ENCODE peak calls at places on chromosomes 5 and 9, in six cellular contexts. W, C, V, B, D and P are unnamed samples.

GRCh38 chr5:171336486-171337206 is 27.6 kb downstream of the TLX3 start:
- DNase-seq in W (peak; percentile 70), V (no peak), B (peak; percentile 67), C (peak; percentile 20), D (peak; percentile 64), P (peak; percentile 57)

GRCh38 chr5:74272019-74272775 is 368.3 kb downstream of the ENC1 start:
- DNase-seq in B (no peak), C (no peak), W (peak; percentile 11), D (peak; percentile 31), V (no peak), P (no peak)

GRCh38 chr5:25568989-25569625 is 924.3 kb upstream of the CDH10 start:
- DNase-seq in B (no peak), W (no peak), V (no peak), C (no peak), D (no peak), P (no peak)

GRCh38 chr5:132475531-132475930 is 15.0 kb downstream of the IRF1 start:
- DNase-seq in D (no peak), W (no peak), B (no peak), V (peak; percentile 31), C (peak; percentile 14), P (no peak)

GRCh38 chr5:43225649-43226245 is 33.7 kb downstream of the NIM1K start:
- DNase-seq in D (no peak), B (no peak), V (no peak), C (no peak), W (no peak), P (no peak)

GRCh38 chr5:143083006-143083405 is 312.8 kb downstream of the ARHGAP26 start:
- DNase-seq in W (no peak), V (no peak), B (no peak), D (no peak), C (no peak), P (no peak)

GRCh38 chr5:3512291-3512690 is 83.3 kb upstream of the IRX1 start:
- DNase-seq in C (no peak), V (no peak), D (no peak), B (no peak), W (no peak), P (no peak)

GRCh38 chr9:32723801-32724200 is 59.5 kb upstream of the TMEM215 start:
- DNase-seq in W (no peak), V (no peak), B (no peak), D (no peak), C (no peak), P (no peak)

GRCh38 chr9:78678901-78679300 is 382.0 kb downstream of the PSAT1 start:
- DNase-seq in V (no peak), W (no peak), D (no peak), C (no peak), B (no peak), P (no peak)

GRCh38 chr5:112533315-112533867 is 114.3 kb upstream of the EPB41L4A start:
- DNase-seq in C (no peak), B (no peak), V (no peak), D (no peak), W (peak; percentile 75), P (no peak)

GRCh38 chr9:90271707-90272106 is 370.9 kb downstream of the DIRAS2 start:
- DNase-seq in W (no peak), V (no peak), C (no peak), B (no peak), D (no peak), P (no peak)

GRCh38 chr9:136340356-136341041 is 13.2 kb downstream of the GPSM1 start:
- DNase-seq in W (no peak), C (no peak), B (no peak), V (no peak), D (no peak), P (no peak)

GRCh38 chr9:136337416-136338395 is 10.4 kb downstream of the GPSM1 start:
- DNase-seq in D (no peak), C (no peak), W (no peak), V (no peak), B (no peak), P (no peak)

GRCh38 chr9:136339958-136340310 is 12.6 kb downstream of the GPSM1 start:
- DNase-seq in V (no peak), C (no peak), D (no peak), W (no peak), B (no peak), P (no peak)

GRCh38 chr9:136338511-136338910 is 11.2 kb downstream of the GPSM1 start:
- DNase-seq in C (no peak), D (no peak), V (no peak), W (no peak), B (no peak), P (no peak)

DNA sequence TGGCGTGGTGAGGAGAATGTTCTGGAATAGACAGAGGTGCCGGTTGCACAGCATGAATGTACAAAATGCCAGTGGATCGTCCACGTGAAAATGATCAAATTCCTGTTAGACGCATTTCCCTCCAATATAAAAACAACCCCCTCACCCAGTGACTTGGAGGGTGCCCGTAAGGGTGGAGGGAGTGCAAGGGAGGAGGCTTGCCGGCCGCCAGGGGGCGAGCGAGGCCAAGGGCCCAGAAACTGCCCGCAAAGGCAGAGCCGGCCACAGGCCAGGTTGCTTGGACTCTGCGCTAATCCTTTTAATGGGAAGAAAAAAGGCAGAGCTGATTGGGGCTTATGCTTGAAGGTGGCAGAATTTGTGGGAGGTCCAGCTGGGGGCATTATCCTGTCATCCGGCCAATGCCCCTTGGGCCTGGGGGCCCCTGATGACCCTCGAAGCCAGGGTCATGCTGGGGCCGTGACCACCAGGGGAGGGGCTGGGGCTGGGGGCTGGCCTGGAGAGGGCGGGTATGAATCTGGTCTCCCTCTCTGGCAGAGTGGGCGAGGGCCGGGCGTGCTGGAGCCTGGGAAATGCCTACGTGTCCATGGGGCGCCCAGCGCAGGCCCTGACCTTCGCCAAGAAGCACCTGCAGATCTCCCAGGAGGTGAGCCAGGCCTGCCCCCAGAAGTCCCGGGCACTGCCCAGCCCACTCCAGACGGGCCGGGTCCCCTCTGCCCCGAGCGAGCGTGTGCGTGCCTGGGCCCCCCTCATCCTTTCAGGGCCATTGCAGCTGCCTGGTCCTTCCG is 12.0 kb downstream of the GPSM1 start:
- DNase-seq in C (peak; percentile 79), D (peak; percentile 53), V (peak; percentile 65), B (peak; percentile 84), W (peak; percentile 79), P (no peak)
- H3K27ac ChIP-seq in C (no peak overlapping the region), D (no peak overlapping the region), V (peak overlapping the region; percentile 30), B (peak overlapping the region; percentile 52), W (no peak overlapping the region), P (no peak overlapping the region)

DNA sequence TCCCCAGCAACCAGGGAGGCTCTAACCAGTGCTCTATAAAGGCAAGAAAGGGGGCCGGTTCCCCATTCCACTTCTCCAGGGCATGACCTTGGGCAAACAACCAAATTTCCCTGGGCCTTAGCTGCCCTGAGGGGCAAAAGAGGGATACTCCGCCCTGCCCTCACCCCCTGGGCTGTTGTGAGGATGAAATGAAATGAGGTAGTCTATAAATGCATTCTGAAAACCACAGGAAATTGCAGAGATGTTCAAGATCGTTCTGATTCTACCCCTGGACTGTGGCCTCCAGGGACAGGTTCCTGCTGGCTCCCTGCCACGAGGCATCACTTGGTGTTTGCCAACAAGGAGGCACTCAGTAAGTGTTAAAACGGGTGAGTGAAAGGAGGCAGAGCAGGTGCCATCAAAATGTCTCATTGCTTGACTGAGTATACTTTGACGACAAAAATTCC is 5.7 kb downstream of the RAPGEF1 start:
- DNase-seq in W (peak; percentile 52), D (no peak), B (no peak), C (peak; percentile 89), V (peak; percentile 58), P (peak; percentile 68)
- H3K4me1 ChIP-seq in W (peaks cover 76% of the 10 kb centered on the region), D (peaks cover 40% of the 10 kb centered on the region), B (peaks cover 17% of the 10 kb centered on the region), C (peaks cover 49% of the 10 kb centered on the region), V (peaks cover 15% of the 10 kb centered on the region), P (peaks cover 32% of the 10 kb centered on the region)

DNA sequence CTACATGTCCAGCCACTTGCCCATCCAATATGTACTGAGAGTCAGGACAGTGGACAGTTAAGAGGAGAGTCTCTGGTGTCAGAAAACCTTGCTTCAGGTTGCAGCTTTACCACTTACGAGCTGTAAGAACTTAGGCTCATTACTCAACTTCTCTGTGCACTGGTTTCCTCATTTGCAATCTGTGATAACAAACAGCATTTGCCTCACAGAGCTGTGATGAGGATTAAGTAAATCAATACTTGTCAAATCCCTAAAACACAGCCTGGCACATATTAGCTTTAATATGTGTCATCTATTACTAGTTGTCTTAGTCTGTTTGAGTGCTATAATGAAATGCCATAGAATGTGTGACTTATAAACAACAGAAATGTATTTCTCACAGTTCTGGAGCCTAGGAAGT is 8.5 kb downstream of the GOLGA1 start:
- DNase-seq in B (no peak), V (no peak), W (no peak), C (no peak), D (no peak), P (no peak)
- H3K27ac ChIP-seq in B (no peak overlapping the region), V (no peak overlapping the region), W (no peak overlapping the region), C (no peak overlapping the region), D (no peak overlapping the region), P (no peak overlapping the region)

GRCh38 chr5:1338518-1339070 is 6.3 kb downstream of the CLPTM1L start:
- DNase-seq in W (no peak), V (no peak), C (no peak), B (no peak), D (no peak), P (no peak)
- H3K4me1 ChIP-seq in W (peaks cover 9% of the 10 kb centered on the region), V (no peaks in the 10 kb centered on the region), C (peaks cover 6% of the 10 kb centered on the region), B (no peaks in the 10 kb centered on the region), D (peaks cover 3% of the 10 kb centered on the region), P (no peaks in the 10 kb centered on the region)

DNA sequence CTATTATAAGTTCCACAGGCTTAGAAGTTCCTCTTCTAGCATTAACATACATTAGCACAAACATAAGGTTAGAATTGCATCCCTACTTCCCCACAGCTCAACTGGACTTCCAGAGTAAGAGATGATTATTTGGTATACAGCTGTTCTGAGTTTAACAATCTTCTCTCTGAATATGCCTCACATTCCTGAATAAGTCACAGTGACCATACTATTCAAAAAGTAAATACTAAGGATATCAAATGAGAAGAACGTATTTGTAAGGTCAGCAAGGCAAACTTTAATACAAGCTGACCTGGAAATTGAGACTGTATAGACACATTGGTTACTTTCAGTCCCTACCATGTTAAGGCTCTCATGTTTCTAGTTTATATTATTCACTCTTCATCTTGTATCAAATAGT is 21.3 kb downstream of the NR6A1 start:
- DNase-seq in W (no peak), D (peak; percentile 82), C (no peak), B (no peak), V (no peak), P (no peak)
- H3K27ac ChIP-seq in W (no peak overlapping the region), D (peak overlapping the region; percentile 57), C (no peak overlapping the region), B (peak overlapping the region; percentile 10), V (no peak overlapping the region), P (no peak overlapping the region)

GRCh38 chr5:150498501-150498900 is 9.4 kb upstream of the NDST1 start:
- DNase-seq in B (no peak), W (no peak), V (no peak), C (no peak), D (no peak), P (no peak)
- H3K4me1 ChIP-seq in B (peaks cover 36% of the 10 kb centered on the region), W (peaks cover 79% of the 10 kb centered on the region), V (peaks cover 25% of the 10 kb centered on the region), C (peaks cover 25% of the 10 kb centered on the region), D (peaks cover 55% of the 10 kb centered on the region), P (peaks cover 10% of the 10 kb centered on the region)

GRCh38 chr9:75467141-75467540 is 378.8 kb downstream of the OSTF1 start:
- DNase-seq in C (no peak), W (no peak), B (no peak), V (no peak), D (no peak), P (no peak)

GRCh38 chr9:75471549-75472114 is 383.3 kb downstream of the OSTF1 start:
- DNase-seq in C (no peak), B (no peak), W (no peak), V (no peak), D (no peak), P (no peak)
- H3K27ac ChIP-seq in C (no peak overlapping the region), B (no peak overlapping the region), W (no peak overlapping the region), V (no peak overlapping the region), D (no peak overlapping the region), P (no peak overlapping the region)